ENCODE peak calls at places on chromosomes 16 and 17, in eight cellular contexts. D, K, Z, U, I, W, A and V are unnamed samples.

GRCh38 chr17:15213381-15214087 is 51.6 kb downstream of the PMP22 start:
- DNase-seq in D (peak), K (no peak), Z (no peak), U (no peak), I (peak), W (no peak), A (no peak), V (peak)

GRCh38 chr17:2070241-2071023 is 15.5 kb downstream of the HIC1 start:
- DNase-seq in D (no peak), K (no peak), Z (no peak), U (no peak), I (no peak), W (peak), A (peak), V (no peak)

GRCh38 chr17:5973410-5973809 is 96.8 kb upstream of the WSCD1 start:
- DNase-seq in D (no peak), K (no peak), Z (no peak), U (no peak), I (no peak), W (no peak), A (no peak), V (no peak)

GRCh38 chr17:78127240-78127887 is 1.2 kb downstream of the TMC6 start:
- DNase-seq in D (peak), K (peak), Z (peak), U (peak), I (no peak), W (peak), A (peak), V (peak)

GRCh38 chr17:81365148-81365600 is 30.1 kb upstream of the BAHCC1 start:
- DNase-seq in D (peak), K (peak), Z (peak), U (no peak), I (peak), W (peak), A (no peak), V (no peak)

GRCh38 chr17:41163828-41164227 is 3.3 kb upstream of the KRTAP4-4 start:
- DNase-seq in D (no peak), K (no peak), Z (no peak), U (no peak), I (no peak), W (no peak), A (no peak), V (no peak)

GRCh38 chr17:64129515-64129764 is 504 bp downstream of the ERN1 start:
- DNase-seq in D (no peak), K (no peak), Z (no peak), U (no peak), I (no peak), W (no peak), A (no peak), V (no peak)

GRCh38 chr16:1754204-1754603 is 17.1 kb downstream of the NME3 start:
- DNase-seq in D (no peak), K (no peak), Z (no peak), U (no peak), I (no peak), W (no peak), A (no peak), V (no peak)

GRCh38 chr17:273994-274832 is 78.4 kb downstream of the RPH3AL start:
- DNase-seq in D (no peak), K (no peak), Z (no peak), U (no peak), I (no peak), W (no peak), A (no peak), V (no peak)

GRCh38 chr16:2977440-2977839 is 2.8 kb downstream of the PKMYT1 start:
- DNase-seq in D (no peak), K (peak), Z (no peak), U (no peak), I (no peak), W (no peak), A (no peak), V (no peak)

GRCh38 chr17:3911271-3912053 is 4.8 kb downstream of the P2RX1 start:
- DNase-seq in D (no peak), K (peak), Z (peak), U (no peak), I (no peak), W (no peak), A (peak), V (no peak)

GRCh38 chr17:56661906-56662305 is 68.4 kb downstream of the NOG start:
- DNase-seq in D (no peak), K (no peak), Z (no peak), U (no peak), I (peak), W (no peak), A (no peak), V (no peak)

GRCh38 chr16:77599793-77600415 is 122.4 kb upstream of the NUDT7 start:
- DNase-seq in D (peak), K (no peak), Z (no peak), U (no peak), I (peak), W (no peak), A (peak), V (peak)

GRCh38 chr17:2025622-2026309 is 632 bp upstream of the RTN4RL1 start:
- DNase-seq in D (peak), K (peak), Z (peak), U (peak), I (peak), W (peak), A (peak), V (peak)

GRCh38 chr16:11297492-11298142 is 16.5 kb upstream of the PRM1 start:
- DNase-seq in D (peak), K (peak), Z (peak), U (peak), I (peak), W (peak), A (peak), V (peak)

GRCh38 chr16:7505495-7505894 is 172.8 kb downstream of the RBFOX1 start:
- DNase-seq in D (no peak), K (no peak), Z (no peak), U (no peak), I (no peak), W (no peak), A (no peak), V (no peak)

GRCh38 chr17:50208611-50209061 is 7.2 kb upstream of the COL1A1 start:
- DNase-seq in D (no peak), K (no peak), Z (no peak), U (no peak), I (no peak), W (peak), A (no peak), V (no peak)

GRCh38 chr17:57109393-57110151 is 24.5 kb downstream of the AKAP1 start:
- DNase-seq in D (no peak), K (peak), Z (peak), U (no peak), I (no peak), W (peak), A (no peak), V (peak)

DNA sequence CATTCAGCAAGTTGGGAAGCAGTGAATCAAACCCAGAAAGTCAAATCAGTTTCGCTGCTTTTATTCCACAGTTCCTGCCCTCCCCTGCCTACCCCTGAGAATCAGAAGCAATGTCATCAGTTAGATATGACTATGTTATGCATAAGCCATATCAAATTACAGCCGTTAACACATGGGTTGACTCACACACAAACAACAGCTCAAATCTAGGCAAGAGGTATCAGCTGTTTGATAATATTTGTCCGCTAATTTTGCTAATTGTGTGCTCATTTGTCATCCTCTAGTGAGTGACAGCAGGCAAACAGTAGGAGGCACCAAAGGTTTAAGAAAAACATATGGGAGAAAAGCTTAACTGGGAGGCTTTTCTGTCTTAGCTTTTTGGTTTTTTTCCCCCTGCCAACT is 327.4 kb upstream of the CCL2 start:
- DNase-seq in D (no peak), K (no peak), Z (no peak), U (no peak), I (no peak), W (no peak), A (peak), V (no peak)
- TF ChIP-seq CTCF in D (no peak), K (no peak), Z (peak), U (no peak), I (no peak), W (no peak), A (peak), V (peak)

DNA sequence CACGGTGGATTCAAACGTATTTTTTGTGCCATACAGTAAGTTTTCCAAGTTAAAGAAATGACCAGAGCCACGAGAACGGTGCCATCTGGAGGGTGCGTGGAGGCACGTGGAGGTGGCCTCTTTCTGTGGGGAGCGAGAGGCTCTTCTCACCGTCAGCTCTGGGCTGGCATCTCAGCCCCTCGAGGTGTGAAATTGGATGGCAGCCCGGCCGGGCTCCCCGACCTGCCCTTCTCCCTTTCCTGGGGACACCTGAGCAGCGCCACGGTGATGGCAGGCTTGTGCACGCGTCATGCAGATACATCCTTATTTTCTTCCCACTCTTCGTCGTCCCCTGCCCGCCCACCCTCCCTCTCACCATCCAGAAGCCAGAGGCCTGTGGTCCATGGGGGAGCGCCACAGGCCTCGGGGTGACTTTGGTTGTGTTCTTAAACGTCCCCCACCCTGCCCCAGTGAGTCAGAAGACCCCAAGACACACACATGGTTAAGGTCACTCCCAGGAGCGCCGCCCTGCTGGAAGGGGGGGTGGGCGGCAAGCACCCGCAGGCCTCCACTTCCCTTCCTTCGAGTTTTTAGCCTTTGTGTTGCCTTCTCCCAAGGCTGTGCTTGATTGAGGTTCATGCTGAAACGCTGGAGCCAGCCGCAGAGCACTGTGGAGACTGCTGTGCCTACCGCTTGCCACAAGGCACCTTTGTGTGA is 109.4 kb downstream of the BANP start:
- DNase-seq in D (no peak), K (no peak), Z (no peak), U (no peak), I (no peak), W (no peak), A (peak), V (no peak)
- TF ChIP-seq CTCF in D (no peak), K (no peak), Z (no peak), U (no peak), I (no peak), W (no peak), A (peak), V (no peak)

GRCh38 chr16:82368041-82368440 is 198.0 kb upstream of the MPHOSPH6 start:
- DNase-seq in D (peak), K (no peak), Z (peak), U (no peak), I (peak), W (no peak), A (peak), V (peak)

GRCh38 chr16:82366462-82366861 is 196.4 kb upstream of the MPHOSPH6 start:
- DNase-seq in D (no peak), K (no peak), Z (no peak), U (no peak), I (no peak), W (no peak), A (no peak), V (no peak)

GRCh38 chr16:82364690-82365089 is 194.7 kb upstream of the MPHOSPH6 start:
- DNase-seq in D (no peak), K (no peak), Z (no peak), U (no peak), I (no peak), W (no peak), A (no peak), V (no peak)

GRCh38 chr16:82370282-82370681 is 200.3 kb upstream of the MPHOSPH6 start:
- DNase-seq in D (no peak), K (no peak), Z (no peak), U (no peak), I (no peak), W (no peak), A (no peak), V (no peak)
- TF ChIP-seq CTCF in D (no peak), K (no peak), Z (no peak), U (no peak), I (no peak), W (no peak), A (no peak), V (no peak)

GRCh38 chr17:75845058-75845711 is 981 bp upstream of the UNC13D start:
- DNase-seq in D (peak), K (peak), Z (peak), U (peak), I (peak), W (peak), A (peak), V (peak)

GRCh38 chr17:75844530-75845057 is 390 bp upstream of the UNC13D start:
- DNase-seq in D (no peak), K (peak), Z (peak), U (no peak), I (no peak), W (peak), A (peak), V (no peak)

GRCh38 chr17:75843577-75844529 is at the start of gene UNC13D:
- DNase-seq in D (no peak), K (peak), Z (peak), U (no peak), I (no peak), W (no peak), A (peak), V (no peak)

GRCh38 chr17:75842411-75842810 is 1.8 kb downstream of the UNC13D start:
- DNase-seq in D (no peak), K (no peak), Z (no peak), U (no peak), I (no peak), W (no peak), A (no peak), V (no peak)

DNA sequence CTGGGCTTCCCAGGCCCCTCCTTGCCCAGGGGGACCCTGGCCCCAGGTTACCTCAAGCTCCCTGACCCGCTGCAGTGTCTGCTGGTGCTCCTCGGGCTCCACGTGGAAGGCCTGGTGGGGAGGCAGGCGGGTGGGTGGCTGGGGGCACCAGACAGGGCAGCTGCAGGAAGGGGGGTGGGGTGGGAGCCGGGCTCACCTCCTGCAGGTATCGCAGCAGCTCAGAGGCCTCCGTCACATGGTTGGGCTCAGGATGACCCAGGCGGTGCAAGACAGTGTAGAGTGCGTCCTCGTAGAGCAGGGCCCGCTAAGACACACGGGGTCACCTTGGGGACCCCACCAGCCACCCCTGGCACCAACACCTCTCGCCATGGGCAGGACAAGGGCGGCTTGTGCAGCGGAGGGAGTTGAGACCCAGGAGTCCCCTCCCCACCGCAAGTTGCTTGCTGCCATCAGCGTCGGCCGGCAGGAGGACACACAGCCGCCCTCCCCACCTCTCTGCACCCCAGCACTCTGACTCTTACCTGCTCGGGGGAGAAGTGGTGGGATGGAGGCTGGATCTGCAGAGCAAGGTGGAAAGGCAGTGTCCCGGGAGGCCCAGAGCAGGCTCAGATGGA is 1.1 kb downstream of the UNC13D start:
- DNase-seq in D (no peak), K (no peak), Z (no peak), U (no peak), I (no peak), W (no peak), A (no peak), V (no peak)
- TF ChIP-seq CTCF in D (no peak), K (no peak), Z (no peak), U (no peak), I (no peak), W (no peak), A (no peak), V (no peak)

GRCh38 chr16:66480265-66481080 is 53.4 kb downstream of the BEAN1 start:
- DNase-seq in D (no peak), K (peak), Z (no peak), U (no peak), I (no peak), W (no peak), A (no peak), V (no peak)

GRCh38 chr16:66481081-66481942 is 54.2 kb downstream of the BEAN1 start:
- DNase-seq in D (no peak), K (peak), Z (no peak), U (no peak), I (no peak), W (no peak), A (no peak), V (no peak)

GRCh38 chr16:66479661-66480264 is 52.7 kb downstream of the BEAN1 start:
- DNase-seq in D (no peak), K (peak), Z (no peak), U (no peak), I (no peak), W (no peak), A (no peak), V (no peak)

GRCh38 chr16:66477028-66477515 is 50.0 kb downstream of the BEAN1 start:
- DNase-seq in D (no peak), K (no peak), Z (no peak), U (no peak), I (no peak), W (no peak), A (no peak), V (no peak)

GRCh38 chr16:66478733-66479511 is 51.8 kb downstream of the BEAN1 start:
- DNase-seq in D (peak), K (peak), Z (peak), U (no peak), I (peak), W (peak), A (peak), V (peak)
- TF ChIP-seq CTCF in D (peak), K (peak), Z (peak), U (peak), I (peak), W (peak), A (peak), V (peak)